ENCODE peak calls at places on chromosomes 13 and 19, in four cellular contexts. G is HCT116, U is K562, J is HepG2. I is an unnamed sample. For H3K4me1, the result is how much of the 10 kb centered on the place peaks cover.

GRCh38 chr19:12828494-12828893 is 5.9 kb downstream of the RTBDN start:
- DNase-seq in G (no peak), U (peak), J (peak), I (no peak)

GRCh38 chr19:343941-344624 is 513 bp downstream of the MIER2 start:
- DNase-seq in G (no peak), U (peak), J (no peak), I (no peak)

GRCh38 chr19:10044390-10044789 is 31.1 kb downstream of the RDH8 start:
- DNase-seq in G (peak), U (peak), J (no peak), I (no peak)

GRCh38 chr13:94120878-94121277 is 358.6 kb downstream of the DCT start:
- DNase-seq in G (no peak), U (no peak), J (no peak), I (no peak)

GRCh38 chr19:10334340-10335148 is 1.2 kb upstream of the RAVER1 start:
- DNase-seq in G (peak), U (peak), J (peak), I (no peak)

GRCh38 chr19:50514346-50515167 is 844 bp upstream of the ASPDH start:
- DNase-seq in G (no peak), U (no peak), J (no peak), I (no peak)

GRCh38 chr19:41927810-41928192 is 448 bp downstream of the ERFL start:
- DNase-seq in G (no peak), U (peak), J (no peak), I (no peak)

GRCh38 chr13:110726726-110727125 is 13.2 kb downstream of the ING1 start:
- DNase-seq in G (no peak), U (no peak), J (no peak), I (no peak)

GRCh38 chr13:75788494-75788991 is 152.4 kb downstream of the LMO7 start:
- DNase-seq in G (no peak), U (no peak), J (no peak), I (no peak)

GRCh38 chr13:53112522-53112921 is 83.9 kb downstream of the OLFM4 start:
- DNase-seq in G (no peak), U (no peak), J (no peak), I (no peak)

GRCh38 chr19:46330319-46330918 is 16.5 kb upstream of the PPP5C start:
- DNase-seq in G (no peak), U (no peak), J (no peak), I (no peak)

GRCh38 chr19:3314962-3315675 is 51.3 kb upstream of the NFIC start:
- DNase-seq in G (no peak), U (peak), J (no peak), I (no peak)

GRCh38 chr19:44753932-44754742 is 5.6 kb downstream of the BCL3 start:
- DNase-seq in G (no peak), U (peak), J (no peak), I (no peak)

GRCh38 chr19:17688853-17689595 is 870 bp upstream of the UNC13A start:
- DNase-seq in G (no peak), U (no peak), J (no peak), I (no peak)

GRCh38 chr13:108827637-108828036 is 198.2 kb downstream of the MYO16 start:
- DNase-seq in G (no peak), U (no peak), J (no peak), I (no peak)

GRCh38 chr13:42272115-42272756 is at the start of gene AKAP11:
- DNase-seq in G (no peak), U (no peak), J (peak), I (no peak)

GRCh38 chr19:39533791-39534190 is 1.1 kb upstream of the EID2B start:
- DNase-seq in G (no peak), U (no peak), J (no peak), I (no peak)

GRCh38 chr19:15241259-15241658 is 9.0 kb upstream of the EPHX3 start:
- DNase-seq in G (no peak), U (no peak), J (no peak), I (no peak)

GRCh38 chr13:34076319-34076718 is 258.4 kb downstream of the RFC3 start:
- DNase-seq in G (no peak), U (no peak), J (no peak), I (no peak)

GRCh38 chr13:24747248-24748151 is 16.5 kb upstream of the RNF17 start:
- DNase-seq in G (no peak), U (no peak), J (no peak), I (no peak)

GRCh38 chr19:39154084-39154625 is 28.6 kb downstream of the PAK4 start:
- DNase-seq in G (no peak), U (no peak), J (no peak), I (no peak)

GRCh38 chr19:41206926-41207750 is 11.9 kb upstream of the AXL start:
- DNase-seq in G (no peak), U (peak), J (no peak), I (no peak)

GRCh38 chr13:79445968-79446645 is 34.8 kb upstream of the NDFIP2 start:
- DNase-seq in G (no peak), U (no peak), J (no peak), I (no peak)

GRCh38 chr19:29421186-29421525 is 104.6 kb upstream of the VSTM2B start:
- DNase-seq in G (no peak), U (no peak), J (no peak), I (no peak)

GRCh38 chr19:41911889-41912731 is 16.1 kb downstream of the ERFL start:
- DNase-seq in G (no peak), U (peak), J (no peak), I (no peak)

GRCh38 chr13:98977568-98978270 is at the start of gene DOCK9:
- DNase-seq in G (no peak), U (no peak), J (no peak), I (no peak)

GRCh38 chr13:96229356-96229755 is 139.4 kb downstream of the HS6ST3 start:
- DNase-seq in G (peak), U (peak), J (peak), I (peak)

GRCh38 chr19:57642396-57643046 is 9.6 kb downstream of the ZNF211 start:
- DNase-seq in G (no peak), U (no peak), J (no peak), I (no peak)

GRCh38 chr13:26658491-26658890 is 101.0 kb downstream of the WASF3 start:
- DNase-seq in G (no peak), U (no peak), J (no peak), I (no peak)

DNA sequence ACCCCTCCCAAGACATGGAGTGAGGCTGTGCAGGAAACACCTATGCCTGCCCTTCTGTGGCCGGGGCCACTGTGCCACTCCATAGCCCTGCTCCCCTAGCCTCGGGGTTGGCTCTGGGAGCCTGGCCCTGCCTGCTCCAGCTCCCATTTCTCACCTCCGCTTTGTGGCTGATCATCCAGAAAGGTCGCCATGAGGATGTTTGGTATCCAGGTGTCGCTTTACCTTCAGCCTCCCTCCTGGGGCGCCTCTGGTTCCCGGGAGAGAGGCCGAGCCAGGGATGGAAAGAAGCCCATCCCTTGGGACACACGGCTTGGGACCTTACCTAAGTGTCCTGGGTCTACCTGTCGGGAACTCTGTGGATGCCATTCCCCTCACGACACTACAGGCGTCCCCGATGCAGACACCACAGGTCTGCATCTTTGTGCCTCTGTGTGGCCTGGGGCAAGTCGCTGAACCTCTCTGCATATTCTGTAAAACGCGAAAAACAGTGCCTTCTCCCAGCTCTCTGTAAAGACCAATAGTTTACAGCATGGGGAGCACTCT is 3.4 kb upstream of the MCF2L start:
- DNase-seq in G (no peak), U (no peak), J (no peak), I (no peak)
- H3K27ac ChIP-seq in G (no peak), U (no peak), J (no peak), I (no peak)

DNA sequence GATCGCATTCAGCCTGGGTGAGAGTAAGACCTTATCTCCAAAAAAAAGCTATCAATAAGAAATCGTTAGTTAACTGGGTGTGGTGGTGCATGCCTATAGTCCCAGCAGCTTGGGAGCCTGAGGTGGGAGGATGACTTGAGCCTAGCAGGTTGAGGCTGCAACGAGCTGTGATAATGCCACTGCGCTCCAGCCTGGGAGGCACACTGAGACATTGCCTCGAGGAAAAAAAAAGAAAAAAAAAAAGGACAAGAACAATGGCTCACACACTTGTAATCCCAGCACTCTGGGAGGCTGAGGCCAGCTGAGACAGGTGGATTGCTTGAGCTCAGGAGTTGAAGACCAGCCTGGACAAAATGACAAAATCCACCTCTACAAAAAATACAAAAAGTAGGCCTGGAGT is 16.1 kb downstream of the PSPC1 start:
- DNase-seq in G (no peak), U (no peak), J (no peak), I (no peak)
- TF ChIP-seq TCF7L2 in G (no peak), U (no peak), J (no peak), I (no peak)

GRCh38 chr13:20057963-20058362 is 99.4 kb downstream of the ZMYM2 start:
- DNase-seq in G (no peak), U (no peak), J (no peak), I (no peak)
- H3K4me1 ChIP-seq in G (under half), U (under half), J (under half), I (under half)

GRCh38 chr13:90420683-90421082 is 926.8 kb upstream of the MIR17HG start:
- DNase-seq in G (no peak), U (no peak), J (no peak), I (no peak)
- H3K27ac ChIP-seq in G (no peak), U (no peak), J (no peak), I (no peak)

I was measured in Panc1.